ENCODE peak calls at places on chromosome 15, in ten cellular contexts. W, G, P, F, K, Y, I, X, H and Z are unnamed samples.
A peak's percentile ranks its signal among the peaks of the same experiment; 100 is the strongest.

GRCh38 chr15:60384052-60384451 is 13.7 kb downstream of the ANXA2 start:
- DNase-seq in W (no peak), G (no peak), P (no peak), F (no peak), K (no peak), Y (no peak), I (no peak), X (no peak), H (no peak), Z (no peak)

GRCh38 chr15:98651581-98652220 is 3.4 kb downstream of the IGF1R start:
- DNase-seq in W (no peak), G (no peak), P (no peak), F (no peak), K (peak; percentile 6), Y (no peak), I (peak; percentile 23), X (no peak), H (peak; percentile 44), Z (no peak)

GRCh38 chr15:58065011-58065444 is 483 bp downstream of the ALDH1A2 start:
- DNase-seq in W (no peak), G (no peak), P (no peak), F (no peak), K (no peak), Y (no peak), I (peak; percentile 16), X (no peak), H (peak; percentile 4), Z (no peak)

GRCh38 chr15:85380860-85381535 is 595 bp downstream of the AKAP13 start:
- DNase-seq in W (peak; percentile 26), G (peak; percentile 58), P (peak; percentile 13), F (peak; percentile 37), K (peak; percentile 19), Y (peak; percentile 38), I (peak; percentile 48), X (peak; percentile 6), H (peak; percentile 66), Z (no peak)

GRCh38 chr15:58460108-58460507 is 28.3 kb downstream of the LIPC start:
- DNase-seq in W (no peak), G (no peak), P (no peak), F (no peak), K (no peak), Y (no peak), I (no peak), X (no peak), H (no peak), Z (no peak)

GRCh38 chr15:32898991-32899613 is 181.3 kb downstream of the GREM1 start:
- DNase-seq in W (no peak), G (no peak), P (no peak), F (peak; percentile 89), K (peak; percentile 25), Y (no peak), I (no peak), X (peak; percentile 90), H (peak; percentile 3), Z (no peak)

GRCh38 chr15:56366211-56366610 is 985 bp downstream of the TEX9 start:
- DNase-seq in W (no peak), G (no peak), P (no peak), F (no peak), K (peak; percentile 3), Y (no peak), I (no peak), X (no peak), H (no peak), Z (no peak)

GRCh38 chr15:62848631-62849050 is 193.9 kb upstream of the TPM1 start:
- DNase-seq in W (no peak), G (peak; percentile 35), P (peak; percentile 27), F (no peak), K (peak; percentile 35), Y (no peak), I (no peak), X (no peak), H (no peak), Z (no peak)

GRCh38 chr15:68298336-68298735 is 20.8 kb downstream of the FEM1B start:
- DNase-seq in W (no peak), G (no peak), P (no peak), F (no peak), K (no peak), Y (no peak), I (no peak), X (no peak), H (no peak), Z (no peak)

GRCh38 chr15:38695249-38696119 is 130.9 kb upstream of the RASGRP1 start:
- DNase-seq in W (no peak), G (no peak), P (no peak), F (no peak), K (no peak), Y (no peak), I (no peak), X (no peak), H (no peak), Z (no peak)

GRCh38 chr15:50166216-50166615 is 15.8 kb upstream of the SLC27A2 start:
- DNase-seq in W (no peak), G (peak; percentile 58), P (peak; percentile 86), F (no peak), K (no peak), Y (no peak), I (no peak), X (no peak), H (no peak), Z (no peak)

GRCh38 chr15:81419304-81419943 is 45.4 kb upstream of the TMC3 start:
- DNase-seq in W (no peak), G (no peak), P (no peak), F (no peak), K (peak; percentile 68), Y (no peak), I (no peak), X (peak; percentile 55), H (no peak), Z (no peak)

GRCh38 chr15:66862878-66863335 is 160.9 kb downstream of the SMAD6 start:
- DNase-seq in W (peak; percentile 37), G (peak; percentile 90), P (peak; percentile 54), F (peak; percentile 48), K (peak; percentile 94), Y (peak; percentile 69), I (peak; percentile 62), X (peak; percentile 77), H (peak; percentile 85), Z (peak; percentile 50)

GRCh38 chr15:50003786-50004334 is 115.2 kb downstream of the ATP8B4 start:
- DNase-seq in W (peak; percentile 81), G (peak; percentile 93), P (peak; percentile 85), F (peak; percentile 70), K (peak; percentile 87), Y (peak; percentile 13), I (peak; percentile 62), X (peak; percentile 79), H (peak; percentile 77), Z (peak; percentile 66)

GRCh38 chr15:48577495-48577894 is 68.0 kb downstream of the FBN1 start:
- DNase-seq in W (no peak), G (no peak), P (no peak), F (no peak), K (no peak), Y (no peak), I (no peak), X (no peak), H (peak; percentile 70), Z (no peak)

GRCh38 chr15:63107895-63108546 is 13.6 kb upstream of the LACTB start:
- DNase-seq in W (no peak), G (peak; percentile 91), P (peak; percentile 100), F (no peak), K (peak; percentile 38), Y (no peak), I (no peak), X (no peak), H (no peak), Z (no peak)

GRCh38 chr15:93244691-93245615 is 155.9 kb upstream of the RGMA start:
- DNase-seq in W (no peak), G (no peak), P (no peak), F (no peak), K (no peak), Y (no peak), I (no peak), X (no peak), H (no peak), Z (no peak)

GRCh38 chr15:34799149-34799824 is 3.9 kb upstream of the ACTC1 start:
- DNase-seq in W (peak; percentile 7), G (no peak), P (no peak), F (peak; percentile 55), K (no peak), Y (no peak), I (no peak), X (no peak), H (peak; percentile 77), Z (no peak)

GRCh38 chr15:82570721-82571519 is 30.7 kb upstream of the RPS17 start:
- DNase-seq in W (peak; percentile 27), G (peak; percentile 20), P (peak; percentile 8), F (no peak), K (peak; percentile 72), Y (no peak), I (no peak), X (no peak), H (no peak), Z (no peak)

GRCh38 chr15:69758810-69759410 is 306.3 kb downstream of the RPLP1 start:
- DNase-seq in W (no peak), G (no peak), P (peak; percentile 59), F (no peak), K (peak; percentile 16), Y (peak; percentile 69), I (peak; percentile 96), X (no peak), H (peak; percentile 16), Z (peak; percentile 98)

GRCh38 chr15:71807691-71808091 is 2.7 kb upstream of the NR2E3 start:
- DNase-seq in W (no peak), G (peak; percentile 47), P (no peak), F (no peak), K (no peak), Y (no peak), I (no peak), X (no peak), H (no peak), Z (no peak)

GRCh38 chr15:63605816-63606215 is 8.6 kb downstream of the FBXL22 start:
- DNase-seq in W (no peak), G (no peak), P (no peak), F (no peak), K (no peak), Y (peak; percentile 27), I (peak; percentile 66), X (no peak), H (no peak), Z (no peak)

GRCh38 chr15:92606126-92606835 is 49.3 kb downstream of the FAM174B start:
- DNase-seq in W (no peak), G (no peak), P (no peak), F (peak; percentile 30), K (no peak), Y (no peak), I (no peak), X (no peak), H (peak; percentile 88), Z (no peak)

GRCh38 chr15:92205255-92205739 is 188.4 kb upstream of the ST8SIA2 start:
- DNase-seq in W (peak; percentile 4), G (no peak), P (no peak), F (no peak), K (no peak), Y (no peak), I (no peak), X (no peak), H (peak; percentile 49), Z (no peak)

GRCh38 chr15:42931702-42932486 is 11.3 kb upstream of the TTBK2 start:
- DNase-seq in W (no peak), G (no peak), P (no peak), F (no peak), K (no peak), Y (no peak), I (no peak), X (no peak), H (peak; percentile 13), Z (no peak)

GRCh38 chr15:73952171-73952912 is 26.1 kb downstream of the LOXL1 start:
- DNase-seq in W (no peak), G (no peak), P (no peak), F (no peak), K (no peak), Y (no peak), I (no peak), X (no peak), H (no peak), Z (no peak)

GRCh38 chr15:81293728-81294500 is 30.0 kb downstream of the STARD5 start:
- DNase-seq in W (no peak), G (no peak), P (no peak), F (no peak), K (no peak), Y (peak; percentile 68), I (peak; percentile 88), X (no peak), H (no peak), Z (peak; percentile 81)

GRCh38 chr15:28219116-28219515 is 102.9 kb downstream of the HERC2 start:
- DNase-seq in W (no peak), G (no peak), P (no peak), F (no peak), K (no peak), Y (no peak), I (no peak), X (no peak), H (no peak), Z (no peak)